ENCODE peak calls at places on chromosomes 2 and 18, in nine cellular contexts. One of them, this sample, is unnamed.

GRCh38 chr2:25314514-25315315 is 27.0 kb downstream of the DNMT3A start:
- DNase-seq in dermis blood vessel endothelial cell: peak; percentile 67
- DNase-seq in brain microvascular endothelial cell: no peak
- DNase-seq in GM12865: peak; percentile 88
- DNase-seq in activated CD4-positive, alpha-beta memory T cell treated with anti-CD3 and anti-CD28 coated beads for 36 hours: peak; percentile 96
- DNase-seq in activated CD8-positive, alpha-beta T cell treated with anti-CD3 and anti-CD28 coated beads for 36 hours: peak; percentile 98
- DNase-seq in NK-92 treated with Interleukin-12 subunit alpha and Interleukin-12 subunit beta, amount 100 ng/mL, for 24 hours: peak; percentile 24
- DNase-seq in tibial artery: peak; percentile 71
- DNase-seq in fibroblast of gingiva: no peak
- DNase-seq in this sample: peak; percentile 47

GRCh38 chr2:10934308-10934978 is 22.7 kb downstream of the KCNF1 start:
- DNase-seq in dermis blood vessel endothelial cell: no peak
- DNase-seq in activated CD8-positive, alpha-beta T cell treated with anti-CD3 and anti-CD28 coated beads for 36 hours: no peak
- DNase-seq in activated CD4-positive, alpha-beta memory T cell treated with anti-CD3 and anti-CD28 coated beads for 36 hours: no peak
- DNase-seq in NK-92 treated with Interleukin-12 subunit alpha and Interleukin-12 subunit beta, amount 100 ng/mL, for 24 hours: no peak
- DNase-seq in tibial artery: no peak
- DNase-seq in brain microvascular endothelial cell: no peak
- DNase-seq in GM12865: no peak
- DNase-seq in fibroblast of gingiva: no peak
- DNase-seq in this sample: no peak

GRCh38 chr2:26583381-26583911 is 57.7 kb downstream of the CIB4 start:
- DNase-seq in GM12865: no peak
- DNase-seq in dermis blood vessel endothelial cell: no peak
- DNase-seq in tibial artery: peak; percentile 50
- DNase-seq in brain microvascular endothelial cell: no peak
- DNase-seq in activated CD4-positive, alpha-beta memory T cell treated with anti-CD3 and anti-CD28 coated beads for 36 hours: peak; percentile 7
- DNase-seq in activated CD8-positive, alpha-beta T cell treated with anti-CD3 and anti-CD28 coated beads for 36 hours: no peak
- DNase-seq in NK-92 treated with Interleukin-12 subunit alpha and Interleukin-12 subunit beta, amount 100 ng/mL, for 24 hours: no peak
- DNase-seq in fibroblast of gingiva: no peak
- DNase-seq in this sample: no peak

GRCh38 chr18:59908790-59909189 is 9.0 kb downstream of the PMAIP1 start:
- DNase-seq in activated CD4-positive, alpha-beta memory T cell treated with anti-CD3 and anti-CD28 coated beads for 36 hours: no peak
- DNase-seq in NK-92 treated with Interleukin-12 subunit alpha and Interleukin-12 subunit beta, amount 100 ng/mL, for 24 hours: no peak
- DNase-seq in GM12865: peak; percentile 40
- DNase-seq in brain microvascular endothelial cell: no peak
- DNase-seq in dermis blood vessel endothelial cell: peak; percentile 45
- DNase-seq in activated CD8-positive, alpha-beta T cell treated with anti-CD3 and anti-CD28 coated beads for 36 hours: no peak
- DNase-seq in tibial artery: no peak
- DNase-seq in fibroblast of gingiva: no peak
- DNase-seq in this sample: no peak

GRCh38 chr2:159088906-159089305 is 120.5 kb downstream of the TANC1 start:
- DNase-seq in NK-92 treated with Interleukin-12 subunit alpha and Interleukin-12 subunit beta, amount 100 ng/mL, for 24 hours: no peak
- DNase-seq in activated CD8-positive, alpha-beta T cell treated with anti-CD3 and anti-CD28 coated beads for 36 hours: no peak
- DNase-seq in dermis blood vessel endothelial cell: peak; percentile 43
- DNase-seq in tibial artery: no peak
- DNase-seq in activated CD4-positive, alpha-beta memory T cell treated with anti-CD3 and anti-CD28 coated beads for 36 hours: no peak
- DNase-seq in brain microvascular endothelial cell: no peak
- DNase-seq in GM12865: no peak
- DNase-seq in fibroblast of gingiva: no peak
- DNase-seq in this sample: no peak

GRCh38 chr2:16382451-16382850 is 283.2 kb downstream of the CYRIA start:
- DNase-seq in activated CD8-positive, alpha-beta T cell treated with anti-CD3 and anti-CD28 coated beads for 36 hours: no peak
- DNase-seq in tibial artery: no peak
- DNase-seq in GM12865: no peak
- DNase-seq in dermis blood vessel endothelial cell: no peak
- DNase-seq in fibroblast of gingiva: no peak
- DNase-seq in NK-92 treated with Interleukin-12 subunit alpha and Interleukin-12 subunit beta, amount 100 ng/mL, for 24 hours: no peak
- DNase-seq in activated CD4-positive, alpha-beta memory T cell treated with anti-CD3 and anti-CD28 coated beads for 36 hours: no peak
- DNase-seq in brain microvascular endothelial cell: no peak
- DNase-seq in this sample: no peak

GRCh38 chr2:45588158-45588829 is 22.8 kb downstream of the SRBD1 start:
- DNase-seq in dermis blood vessel endothelial cell: no peak
- DNase-seq in tibial artery: no peak
- DNase-seq in activated CD8-positive, alpha-beta T cell treated with anti-CD3 and anti-CD28 coated beads for 36 hours: no peak
- DNase-seq in fibroblast of gingiva: no peak
- DNase-seq in activated CD4-positive, alpha-beta memory T cell treated with anti-CD3 and anti-CD28 coated beads for 36 hours: no peak
- DNase-seq in GM12865: no peak
- DNase-seq in NK-92 treated with Interleukin-12 subunit alpha and Interleukin-12 subunit beta, amount 100 ng/mL, for 24 hours: no peak
- DNase-seq in brain microvascular endothelial cell: no peak
- DNase-seq in this sample: no peak

GRCh38 chr2:61554604-61555003 is 16.4 kb upstream of the XPO1 start:
- DNase-seq in activated CD8-positive, alpha-beta T cell treated with anti-CD3 and anti-CD28 coated beads for 36 hours: no peak
- DNase-seq in brain microvascular endothelial cell: no peak
- DNase-seq in fibroblast of gingiva: no peak
- DNase-seq in activated CD4-positive, alpha-beta memory T cell treated with anti-CD3 and anti-CD28 coated beads for 36 hours: no peak
- DNase-seq in dermis blood vessel endothelial cell: no peak
- DNase-seq in GM12865: no peak
- DNase-seq in NK-92 treated with Interleukin-12 subunit alpha and Interleukin-12 subunit beta, amount 100 ng/mL, for 24 hours: no peak
- DNase-seq in tibial artery: no peak
- DNase-seq in this sample: no peak

This sample was measured in T-helper 17 cell.